ENCODE peak calls at places on chromosomes 11 and 22, in four cellular contexts. Q is WTC11, U is K562, G is GM12878. L is an unnamed sample.

GRCh38 chr11:99531468-99531867 is 510.7 kb downstream of the CNTN5 start:
- DNase-seq in Q (no peak), U (no peak), G (no peak), L (no peak)

GRCh38 chr11:8814209-8814922 is 96.6 kb upstream of the AKIP1 start:
- DNase-seq in Q (no peak), U (no peak), G (no peak), L (no peak)

GRCh38 chr11:8757047-8757446 is 74.5 kb downstream of the RPL27A start:
- DNase-seq in Q (no peak), U (no peak), G (no peak), L (peak; percentile 65)

GRCh38 chr11:68214173-68215086 is 1.3 kb upstream of the KMT5B start:
- DNase-seq in Q (peak; percentile 35), U (no peak), G (no peak), L (no peak)

GRCh38 chr11:81772161-81772560 is 961.5 kb downstream of the FAM181B start:
- DNase-seq in Q (no peak), U (no peak), G (no peak), L (no peak)

GRCh38 chr22:38861170-38861874 is 10.7 kb downstream of the CBX6 start:
- DNase-seq in Q (no peak), U (peak; percentile 46), G (no peak), L (no peak)

GRCh38 chr22:40116496-40117200 is 61.1 kb upstream of the TNRC6B start:
- DNase-seq in Q (no peak), U (no peak), G (no peak), L (no peak)

GRCh38 chr11:63369971-63370588 is 495 bp downstream of the SLC22A9 start:
- DNase-seq in Q (no peak), U (no peak), G (no peak), L (no peak)

GRCh38 chr11:122983438-122984185 is 2.0 kb upstream of the BSX start:
- DNase-seq in Q (peak; percentile 20), U (no peak), G (no peak), L (no peak)

GRCh38 chr11:33716236-33716635 is 15.6 kb upstream of the C11orf91 start:
- DNase-seq in Q (no peak), U (peak; percentile 24), G (no peak), L (no peak)

GRCh38 chr11:94727766-94728165 is 40.4 kb upstream of the AMOTL1 start:
- DNase-seq in Q (no peak), U (no peak), G (no peak), L (no peak)

GRCh38 chr11:96474263-96474662 is 84.5 kb downstream of the JRKL start:
- DNase-seq in Q (no peak), U (no peak), G (no peak), L (no peak)

GRCh38 chr11:33552756-33553155 is 147.9 kb downstream of the C11orf91 start:
- DNase-seq in Q (no peak), U (no peak), G (no peak), L (no peak)

GRCh38 chr11:44149651-44150050 is 54.2 kb downstream of the EXT2 start:
- DNase-seq in Q (no peak), U (no peak), G (no peak), L (no peak)

GRCh38 chr22:35482311-35482710 is 58.3 kb upstream of the RASD2 start:
- DNase-seq in Q (no peak), U (no peak), G (no peak), L (no peak)

GRCh38 chr22:36730176-36730858 is 26.8 kb upstream of the CACNG2 start:
- DNase-seq in Q (no peak), U (no peak), G (no peak), L (no peak)

GRCh38 chr11:21761000-21761399 is 431.9 kb upstream of the ANO5 start:
- DNase-seq in Q (no peak), U (no peak), G (no peak), L (no peak)

GRCh38 chr11:10255388-10256125 is 38.5 kb downstream of the SBF2 start:
- DNase-seq in Q (no peak), U (no peak), G (no peak), L (no peak)

GRCh38 chr11:66859686-66860448 is 3.0 kb downstream of the LRFN4 start:
- DNase-seq in Q (no peak), U (peak; percentile 37), G (no peak), L (no peak)

GRCh38 chr11:74460481-74461154 is 6.7 kb downstream of the KCNE3 start:
- DNase-seq in Q (no peak), U (peak; percentile 46), G (no peak), L (no peak)

GRCh38 chr11:418343-419247 is 3.8 kb upstream of the SIGIRR start:
- DNase-seq in Q (no peak), U (no peak), G (no peak), L (no peak)

GRCh38 chr11:35511666-35512065 is 13.8 kb downstream of the PAMR1 start:
- DNase-seq in Q (no peak), U (no peak), G (no peak), L (no peak)

GRCh38 chr11:118927554-118928107 is 1.9 kb upstream of the BCL9L start:
- DNase-seq in Q (no peak), U (no peak), G (no peak), L (no peak)

GRCh38 chr11:125350206-125351044 is 145.6 kb downstream of the FEZ1 start:
- DNase-seq in Q (no peak), U (no peak), G (no peak), L (no peak)

DNA sequence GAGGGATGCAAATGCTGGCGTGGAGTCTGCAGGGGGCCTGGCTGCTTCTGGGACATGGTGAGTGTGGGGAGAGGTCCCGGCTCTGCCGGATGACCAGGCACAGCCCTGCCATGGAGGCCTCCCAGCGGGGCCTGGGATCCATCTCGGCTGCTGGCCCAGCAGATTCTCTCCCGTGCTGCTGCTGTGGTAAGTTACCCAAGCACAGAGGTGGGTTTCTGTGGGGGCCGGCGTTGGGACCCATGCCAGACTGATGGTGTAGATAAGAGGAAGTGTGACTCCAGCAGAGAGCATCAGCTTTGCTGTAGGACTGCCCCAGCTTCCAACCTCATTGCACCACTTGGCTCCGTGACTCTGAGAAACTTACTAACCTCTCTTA is 147.6 kb upstream of the B3GAT1 start:
- DNase-seq in Q (no peak), U (no peak), G (no peak), L (no peak)
- TF ChIP-seq CREM in Q (no peak), U (no peak), G (no peak), L (no peak)

DNA sequence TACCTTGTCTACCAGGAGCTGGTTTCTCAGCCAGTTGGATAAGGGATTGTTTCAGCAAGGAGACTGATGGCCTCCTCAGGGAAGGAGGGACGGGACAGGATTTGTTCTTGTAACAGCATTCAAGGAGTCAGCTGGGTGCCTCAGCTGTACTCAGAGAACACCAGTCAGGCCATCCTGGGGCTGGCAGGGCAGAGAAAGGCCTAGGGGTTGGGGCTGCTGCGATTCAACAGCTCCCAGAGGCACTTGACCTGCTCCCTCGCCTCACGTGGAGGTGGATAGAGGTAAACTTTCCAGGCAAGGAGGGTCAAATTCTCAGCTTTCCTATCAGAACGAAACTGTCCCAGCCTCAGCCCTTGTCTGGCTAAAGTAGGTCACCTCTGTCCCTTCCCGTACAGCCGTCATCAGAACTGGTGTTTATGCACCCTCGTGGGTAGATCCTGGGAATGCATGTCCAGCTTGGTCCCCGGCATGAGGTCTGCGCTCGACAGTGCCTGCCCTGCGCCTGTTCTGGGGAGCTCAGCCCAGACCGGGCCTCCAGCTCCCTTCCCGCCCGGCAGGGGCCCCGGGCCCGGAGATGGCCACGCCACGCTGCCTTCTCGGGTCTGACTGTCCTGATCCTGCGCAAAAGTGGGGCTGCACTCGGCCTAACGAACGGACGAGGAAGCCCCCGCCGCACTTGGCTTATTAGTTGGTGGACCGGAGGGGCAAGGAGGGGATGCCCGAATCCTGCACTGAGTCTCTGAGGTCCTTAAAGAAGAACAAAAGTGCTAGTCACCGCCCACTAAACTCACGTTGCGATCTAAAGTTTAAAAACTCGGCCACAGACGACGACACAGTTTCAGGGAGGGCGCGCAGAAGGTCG is 762 bp upstream of the CCDC134 start:
- DNase-seq in Q (peak; percentile 31), U (peak; percentile 68), G (no peak), L (no peak)
- TF ChIP-seq CREM in Q (no peak), U (no peak), G (no peak), L (no peak)

GRCh38 chr11:26947379-26947844 is 46.5 kb upstream of the FIBIN start:
- DNase-seq in Q (no peak), U (no peak), G (no peak), L (no peak)
- TF ChIP-seq CREM in Q (no peak), U (no peak), G (no peak), L (no peak)

GRCh38 chr11:117256573-117256972 is 24.1 kb downstream of the RNF214 start:
- DNase-seq in Q (no peak), U (no peak), G (no peak), L (no peak)
- TF ChIP-seq CREM in Q (no peak), U (no peak), G (no peak), L (no peak)

DNA sequence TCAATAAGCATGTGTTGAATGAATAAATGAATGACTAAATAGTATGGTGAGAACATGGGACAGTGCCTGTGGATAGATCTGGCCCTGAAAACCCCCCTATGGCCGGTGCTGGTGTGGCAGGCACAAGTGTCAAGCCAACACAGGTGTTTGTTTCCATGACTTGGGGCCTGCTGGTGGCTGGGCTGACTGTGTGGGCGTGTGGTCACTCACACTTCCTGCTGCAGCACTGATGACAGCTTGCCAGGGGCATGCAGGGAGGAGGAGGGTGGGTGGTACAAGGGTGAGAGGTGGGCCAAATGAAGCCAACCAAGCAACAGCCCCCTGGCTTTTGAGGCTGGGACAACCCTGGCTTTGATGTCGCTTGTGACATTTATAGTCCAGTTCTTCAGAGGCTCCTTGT is 30.3 kb upstream of the ABCC8 start:
- DNase-seq in Q (no peak), U (peak; percentile 19), G (no peak), L (no peak)
- TF ChIP-seq CREM in Q (no peak), U (no peak), G (no peak), L (no peak)

DNA sequence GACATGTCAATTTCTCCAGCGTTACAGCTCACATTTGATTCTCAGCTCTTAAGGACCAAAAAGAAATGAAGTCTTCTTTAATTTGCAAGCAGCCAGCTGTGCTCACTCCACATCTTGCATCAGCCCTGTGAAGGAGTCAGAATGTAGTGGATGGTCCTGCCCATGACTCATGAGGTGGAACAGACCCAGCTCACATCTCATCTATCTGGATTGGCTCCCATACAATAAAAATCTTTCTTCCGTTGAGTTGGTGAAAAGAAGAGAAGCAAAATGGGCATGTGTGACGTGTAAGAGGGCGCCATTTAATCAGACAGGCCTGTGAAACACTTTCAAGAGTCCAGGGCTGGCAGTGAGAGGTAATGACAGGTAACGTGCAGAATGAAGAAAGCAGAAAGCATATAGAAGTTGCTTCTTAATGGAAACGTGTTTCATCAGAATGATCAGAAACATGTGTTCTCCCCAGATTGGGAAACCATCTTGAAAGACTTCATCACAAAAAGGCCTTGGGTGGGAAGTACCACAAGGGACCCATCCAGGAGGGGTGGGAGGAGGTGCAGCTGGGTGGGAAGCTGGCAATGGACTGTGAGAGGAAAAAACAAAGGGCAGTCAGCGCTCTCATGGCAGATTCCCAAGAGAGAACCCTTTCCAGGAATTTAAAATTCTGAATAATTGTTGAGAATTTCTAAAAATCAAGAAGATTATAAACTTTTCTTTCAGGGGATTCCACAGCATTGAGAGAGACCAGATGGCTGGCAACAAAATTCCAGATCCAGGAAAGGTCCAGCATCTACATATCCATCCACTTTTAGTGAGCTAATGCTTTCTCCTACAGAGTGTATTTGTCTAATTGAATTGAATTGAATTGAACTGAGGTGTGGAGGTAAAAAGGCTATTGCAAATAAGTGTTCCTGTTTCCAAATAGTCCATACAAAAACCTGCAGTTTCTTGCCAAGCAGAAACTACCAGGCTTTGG is 57.0 kb downstream of the ETS1 start:
- DNase-seq in Q (no peak), U (no peak), G (no peak), L (no peak)
- TF ChIP-seq CREM in Q (no peak), U (no peak), G (no peak), L (no peak)